ENCODE peak calls at places on chromosomes 3 and 15, in five cellular contexts. W is right lobe of liver, V is Karpas-422, U is mesendoderm, Y is Panc1. B is an unnamed sample. For H3K27me3 and H3K36me3, the result is how much of the 10 kb centered on the place peaks cover.

GRCh38 chr3:44478055-44478468 is 592 bp upstream of the ZNF445 start:
- DNase-seq in W (no peak), V (no peak), U (no peak), Y (no peak), B (peak)

GRCh38 chr3:152511904-152512303 is 243.2 kb downstream of the MBNL1 start:
- DNase-seq in W (no peak), V (no peak), U (no peak), Y (no peak), B (no peak)

GRCh38 chr3:104554409-104554808 is 812.3 kb upstream of the ALCAM start:
- DNase-seq in W (no peak), V (no peak), U (no peak), Y (no peak), B (no peak)

GRCh38 chr3:39443530-39443929 is 23.9 kb upstream of the MOBP start:
- DNase-seq in W (no peak), V (no peak), U (peak), Y (no peak), B (peak)

GRCh38 chr3:174857301-174857700 is 1.8 kb upstream of the NAALADL2 start:
- DNase-seq in W (no peak), V (no peak), U (no peak), Y (no peak), B (no peak)

GRCh38 chr15:67082007-67082536 is 16.7 kb downstream of the SMAD3 start:
- DNase-seq in W (peak), V (no peak), U (peak), Y (no peak), B (no peak)

GRCh38 chr3:60461199-60461598 is 790.1 kb downstream of the FHIT start:
- DNase-seq in W (no peak), V (no peak), U (no peak), Y (no peak), B (no peak)

GRCh38 chr15:72200395-72201237 is 3.0 kb upstream of the GRAMD2A start:
- DNase-seq in W (no peak), V (no peak), U (no peak), Y (no peak), B (no peak)

GRCh38 chr3:20488101-20488500 is 302.1 kb upstream of the SGO1 start:
- DNase-seq in W (no peak), V (no peak), U (no peak), Y (no peak), B (peak)

GRCh38 chr3:124607163-124607562 is 123.1 kb upstream of the UMPS start:
- DNase-seq in W (no peak), V (no peak), U (no peak), Y (no peak), B (no peak)

GRCh38 chr3:128942161-128942952 is 51.5 kb downstream of the CFAP92 start:
- DNase-seq in W (no peak), V (no peak), U (no peak), Y (no peak), B (no peak)

GRCh38 chr3:167919590-167919989 is 176.1 kb downstream of the GOLIM4 start:
- DNase-seq in W (no peak), V (no peak), U (no peak), Y (no peak), B (no peak)

GRCh38 chr15:88385078-88385700 is 82.0 kb downstream of the MRPL46 start:
- DNase-seq in W (no peak), V (no peak), U (no peak), Y (no peak), B (no peak)

GRCh38 chr3:38031022-38031994 is 1.9 kb upstream of the PLCD1 start:
- DNase-seq in W (peak), V (no peak), U (peak), Y (no peak), B (no peak)

GRCh38 chr3:52012699-52013098 is 17.0 kb upstream of the RPL29 start:
- DNase-seq in W (no peak), V (no peak), U (no peak), Y (no peak), B (no peak)

GRCh38 chr15:57551717-57552677 is 39.7 kb upstream of the MYZAP start:
- DNase-seq in W (no peak), V (no peak), U (peak), Y (no peak), B (peak)

GRCh38 chr3:150227839-150228238 is 180.3 kb upstream of the TSC22D2 start:
- DNase-seq in W (peak), V (peak), U (peak), Y (no peak), B (peak)

GRCh38 chr3:124486324-124486723 is 243.9 kb upstream of the UMPS start:
- DNase-seq in W (no peak), V (no peak), U (peak), Y (no peak), B (peak)

GRCh38 chr3:69016901-69017300 is 3.4 kb upstream of the EOGT start:
- DNase-seq in W (no peak), V (no peak), U (no peak), Y (no peak), B (no peak)

GRCh38 chr3:152779649-152780048 is 55.3 kb upstream of the P2RY1 start:
- DNase-seq in W (no peak), V (no peak), U (peak), Y (no peak), B (peak)

GRCh38 chr15:64523240-64523639 is 62.9 kb downstream of the ZNF609 start:
- DNase-seq in W (no peak), V (no peak), U (no peak), Y (no peak), B (no peak)

GRCh38 chr3:87771338-87772059 is 287.3 kb downstream of the CGGBP1 start:
- DNase-seq in W (no peak), V (peak), U (peak), Y (peak), B (peak)

GRCh38 chr3:160180581-160181216 is 44.5 kb upstream of the C3orf80 start:
- DNase-seq in W (no peak), V (no peak), U (peak), Y (no peak), B (peak)

GRCh38 chr3:45124956-45125355 is 21.2 kb downstream of the CDCP1 start:
- DNase-seq in W (no peak), V (no peak), U (no peak), Y (no peak), B (no peak)

GRCh38 chr3:130950641-130951040 is 56.8 kb downstream of the ATP2C1 start:
- DNase-seq in W (no peak), V (no peak), U (no peak), Y (no peak), B (no peak)

GRCh38 chr15:74373056-74373650 is 5.7 kb upstream of the CYP11A1 start:
- DNase-seq in W (no peak), V (no peak), U (no peak), Y (no peak), B (no peak)

GRCh38 chr15:74373731-74374647 is 6.5 kb upstream of the CYP11A1 start:
- DNase-seq in W (peak), V (peak), U (peak), Y (no peak), B (peak)

GRCh38 chr15:74375303-74375693 is 7.9 kb upstream of the CYP11A1 start:
- DNase-seq in W (peak), V (peak), U (peak), Y (peak), B (peak)

GRCh38 chr15:74376226-74376625 is 8.8 kb upstream of the CYP11A1 start:
- DNase-seq in W (no peak), V (no peak), U (no peak), Y (no peak), B (no peak)

DNA sequence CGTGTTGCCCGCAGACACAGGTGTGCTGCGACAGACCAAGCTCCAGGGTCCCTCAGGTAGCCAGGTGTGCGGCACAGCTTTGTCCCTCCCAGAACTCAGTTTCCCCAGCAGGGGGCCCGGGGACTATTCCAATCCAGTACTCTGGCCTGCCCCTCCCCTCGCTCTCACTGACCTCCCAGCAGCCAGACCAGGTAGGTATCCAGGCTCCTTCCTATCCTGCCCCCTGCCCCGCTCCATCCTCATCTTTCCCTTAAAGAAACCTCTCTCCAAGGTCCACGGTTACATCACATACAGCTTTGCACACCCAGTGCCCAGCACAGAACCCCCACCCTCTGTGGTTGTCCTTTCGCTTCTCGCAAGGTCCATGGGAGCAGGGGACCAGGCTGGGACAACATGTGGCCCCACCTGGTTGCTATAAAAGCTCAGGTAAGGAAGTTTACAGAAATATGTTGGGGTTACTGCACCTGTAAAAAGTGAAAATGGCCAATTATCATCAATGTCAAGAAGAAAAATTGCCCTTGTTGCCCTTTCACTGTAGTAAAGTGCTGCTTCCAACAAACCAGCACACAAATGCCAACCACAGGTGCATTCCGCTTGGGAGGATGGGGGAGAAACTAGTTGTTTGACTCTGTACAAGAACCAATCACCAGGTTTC is 7.3 kb upstream of the CYP11A1 start:
- DNase-seq in W (no peak), V (no peak), U (no peak), Y (no peak), B (peak)
- H3K4me3 ChIP-seq in W (no peak), V (peak), U (no peak), Y (peak), B (peak)

DNA sequence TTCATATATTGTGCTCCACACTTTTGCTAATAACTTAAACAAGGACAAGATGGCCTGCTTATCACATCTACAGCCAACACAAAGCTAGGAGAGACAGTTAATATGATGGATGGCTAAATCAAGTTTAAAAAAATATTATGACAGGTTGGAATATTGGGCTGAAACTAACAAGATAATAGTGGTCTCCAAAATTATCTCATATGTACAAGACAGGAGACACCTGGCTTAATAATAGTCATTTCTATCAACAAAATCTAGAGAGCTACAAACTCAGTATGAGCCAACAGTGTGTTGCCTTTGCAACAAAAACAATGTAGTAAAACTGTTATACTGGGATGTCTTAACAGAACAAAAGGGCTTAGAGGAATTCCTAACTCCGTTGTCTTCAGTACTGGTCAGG is 317.1 kb upstream of the COL8A1 start:
- DNase-seq in W (no peak), V (no peak), U (no peak), Y (no peak), B (no peak)
- H3K27me3 ChIP-seq in W (under half), V (under half), U (under half), Y (under half), B (under half)

GRCh38 chr3:42855547-42856380 is 19.9 kb downstream of the CYP8B1 start:
- DNase-seq in W (peak), V (peak), U (no peak), Y (no peak), B (no peak)

GRCh38 chr3:42855219-42855546 is 20.5 kb downstream of the CYP8B1 start:
- DNase-seq in W (no peak), V (peak), U (no peak), Y (no peak), B (no peak)

GRCh38 chr3:42853739-42854302 is 21.9 kb downstream of the CYP8B1 start:
- DNase-seq in W (no peak), V (peak), U (no peak), Y (no peak), B (no peak)

GRCh38 chr3:42853056-42853455 is 22.6 kb downstream of the CYP8B1 start:
- DNase-seq in W (no peak), V (no peak), U (no peak), Y (no peak), B (no peak)

DNA sequence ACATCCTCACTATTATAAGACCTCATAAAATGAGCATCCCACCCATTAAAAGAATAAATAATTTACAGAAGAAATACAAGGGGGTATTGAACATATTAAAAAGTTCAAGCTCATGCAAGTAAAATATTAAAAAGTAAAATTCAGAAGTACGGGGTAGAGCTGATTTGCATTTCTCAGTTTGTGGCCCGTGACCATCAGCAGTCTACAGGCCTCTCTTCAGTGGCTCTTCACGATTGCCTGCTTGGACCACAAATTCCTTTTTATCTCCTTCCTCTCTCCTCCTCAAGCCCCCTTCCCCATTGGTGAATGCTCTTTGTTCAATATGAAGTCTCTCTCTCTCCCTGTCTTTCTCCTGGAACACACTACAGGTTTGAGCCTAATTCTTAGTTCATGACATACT is 19.1 kb downstream of the CYP8B1 start:
- DNase-seq in W (no peak), V (peak), U (no peak), Y (no peak), B (no peak)
- H3K36me3 ChIP-seq in W (under half), V (under half), U (under half), Y (under half), B (under half)

GRCh38 chr15:79432345-79433311 is 492 bp downstream of the MINAR1 start:
- DNase-seq in W (no peak), V (no peak), U (peak), Y (no peak), B (peak)

GRCh38 chr15:79427781-79428598 is 4.1 kb upstream of the MINAR1 start:
- DNase-seq in W (no peak), V (no peak), U (no peak), Y (no peak), B (no peak)

GRCh38 chr15:79433610-79434009 is 1.5 kb downstream of the MINAR1 start:
- DNase-seq in W (no peak), V (no peak), U (peak), Y (no peak), B (peak)

GRCh38 chr15:79431636-79432344 is at the start of gene MINAR1:
- DNase-seq in W (no peak), V (no peak), U (peak), Y (no peak), B (peak)

DNA sequence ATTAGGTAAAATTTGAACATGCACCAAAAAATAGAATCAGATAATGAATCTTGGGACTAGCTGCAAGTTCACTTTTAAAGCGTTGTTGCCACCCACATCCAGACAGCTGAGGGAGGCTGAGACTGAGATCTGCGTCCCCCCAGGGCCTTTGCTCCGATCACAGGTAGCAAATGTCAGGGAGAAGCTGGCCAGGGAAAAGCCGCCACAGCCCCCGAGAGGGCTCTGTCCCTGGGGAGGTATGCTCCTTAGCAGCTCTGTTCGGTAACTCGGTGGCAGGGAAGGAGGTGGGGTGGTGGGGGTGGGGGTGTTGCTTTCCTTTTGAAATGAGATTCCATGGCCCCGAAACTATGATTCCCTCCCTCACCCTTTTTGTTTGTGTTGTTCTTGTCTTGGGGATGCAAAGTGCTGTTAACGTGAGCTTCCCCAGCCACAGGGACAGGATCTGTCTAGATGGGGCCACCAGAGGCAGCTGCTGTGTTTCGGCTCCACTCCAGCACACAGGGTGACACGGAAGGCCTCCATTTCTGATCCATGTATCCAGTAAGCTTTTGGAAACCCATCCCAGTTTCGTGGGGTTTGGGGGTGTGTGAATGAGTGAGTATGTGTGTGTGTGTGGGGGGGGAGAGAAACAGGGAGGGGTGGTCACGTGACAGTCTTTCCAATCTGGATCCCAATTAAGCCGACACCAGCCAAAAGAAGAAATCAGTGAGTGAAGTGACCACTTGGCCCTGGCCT is 1.1 kb upstream of the MINAR1 start:
- DNase-seq in W (no peak), V (no peak), U (peak), Y (no peak), B (peak)
- H3K4me3 ChIP-seq in W (no peak), V (no peak), U (peak), Y (peak), B (peak)

GRCh38 chr15:31130576-31131237 is 29.2 kb upstream of the TRPM1 start:
- DNase-seq in W (no peak), V (no peak), U (no peak), Y (no peak), B (no peak)
- H3K27me3 ChIP-seq in W (under half), V (under half), U (under half), Y (under half), B (under half)

GRCh38 chr3:183774631-183775030 is 50.7 kb downstream of the MAP6D1 start:
- DNase-seq in W (no peak), V (no peak), U (no peak), Y (no peak), B (no peak)
- H3K36me3 ChIP-seq in W (under half), V (half or more), U (under half), Y (under half), B (under half)

GRCh38 chr3:179174898-179175297 is 26.7 kb downstream of the PIK3CA start:
- DNase-seq in W (no peak), V (no peak), U (peak), Y (no peak), B (no peak)
- H3K4me3 ChIP-seq in W (no peak), V (no peak), U (no peak), Y (no peak), B (no peak)

GRCh38 chr15:79094611-79095021 is 4.0 kb upstream of the RASGRF1 start:
- DNase-seq in W (no peak), V (no peak), U (no peak), Y (no peak), B (no peak)

GRCh38 chr15:79093352-79093935 is 2.9 kb upstream of the RASGRF1 start:
- DNase-seq in W (no peak), V (peak), U (no peak), Y (no peak), B (peak)

GRCh38 chr15:79090487-79091203 is at the start of gene RASGRF1:
- DNase-seq in W (no peak), V (no peak), U (peak), Y (no peak), B (peak)

GRCh38 chr15:79091204-79091867 is 756 bp upstream of the RASGRF1 start:
- DNase-seq in W (no peak), V (peak), U (peak), Y (no peak), B (peak)

GRCh38 chr15:79092382-79092781 is 1.8 kb upstream of the RASGRF1 start:
- DNase-seq in W (no peak), V (no peak), U (no peak), Y (no peak), B (no peak)
- H3K27me3 ChIP-seq in W (under half), V (under half), U (under half), Y (under half), B (half or more)

B was measured in H7.